ENCODE peak calls at places on chromosomes 5 and 9, in six cellular contexts. O, Q, D, E, X and Y are unnamed samples.
A peak's percentile ranks its signal among the peaks of the same experiment; 100 is the strongest.

GRCh38 chr5:76083555-76084495 is 642 bp downstream of the SV2C start:
- DNase-seq in O (peak; percentile 45), Q (peak; percentile 67), D (peak; percentile 2), E (no peak), X (peak; percentile 26), Y (no peak)

GRCh38 chr9:108897324-108898096 is 35.4 kb downstream of the ACTL7A start:
- DNase-seq in O (no peak), Q (no peak), D (no peak), E (no peak), X (no peak), Y (no peak)

GRCh38 chr9:131845286-131846011 is 105.6 kb upstream of the RAPGEF1 start:
- DNase-seq in O (peak; percentile 18), Q (no peak), D (no peak), E (no peak), X (no peak), Y (no peak)

GRCh38 chr5:149636861-149637246 is 55.6 kb downstream of the ARHGEF37 start:
- DNase-seq in O (no peak), Q (no peak), D (peak; percentile 61), E (peak; percentile 52), X (peak; percentile 74), Y (peak; percentile 56)

GRCh38 chr9:89952401-89952800 is 347.6 kb downstream of the GADD45G start:
- DNase-seq in O (no peak), Q (no peak), D (peak; percentile 57), E (no peak), X (no peak), Y (peak; percentile 19)

GRCh38 chr5:147996379-147996778 is 67.4 kb upstream of the SPINK5 start:
- DNase-seq in O (no peak), Q (no peak), D (no peak), E (no peak), X (no peak), Y (no peak)

GRCh38 chr5:30498972-30499371 is 694.5 kb upstream of the CDH6 start:
- DNase-seq in O (no peak), Q (no peak), D (no peak), E (no peak), X (no peak), Y (no peak)

GRCh38 chr9:100222674-100223073 is 123.6 kb downstream of the INVS start:
- DNase-seq in O (no peak), Q (no peak), D (peak; percentile 58), E (peak; percentile 55), X (no peak), Y (peak; percentile 17)

GRCh38 chr5:172276214-172276613 is 7.3 kb downstream of the UBTD2 start:
- DNase-seq in O (no peak), Q (no peak), D (peak; percentile 14), E (no peak), X (no peak), Y (peak; percentile 27)

GRCh38 chr5:82347213-82347947 is 69.2 kb upstream of the RPS23 start:
- DNase-seq in O (no peak), Q (no peak), D (peak; percentile 90), E (no peak), X (no peak), Y (no peak)

GRCh38 chr5:29370248-29370647 is 1823.2 kb upstream of the CDH6 start:
- DNase-seq in O (no peak), Q (no peak), D (no peak), E (no peak), X (no peak), Y (no peak)

GRCh38 chr9:137294684-137295312 is 7.3 kb downstream of the NRARP start:
- DNase-seq in O (no peak), Q (no peak), D (peak; percentile 35), E (no peak), X (no peak), Y (peak; percentile 37)

GRCh38 chr5:179274321-179275315 is 70.6 kb downstream of the ADAMTS2 start:
- DNase-seq in O (no peak), Q (peak; percentile 24), D (no peak), E (no peak), X (no peak), Y (no peak)

GRCh38 chr9:4339783-4340335 is 40.0 kb upstream of the GLIS3 start:
- DNase-seq in O (no peak), Q (no peak), D (no peak), E (no peak), X (no peak), Y (no peak)

GRCh38 chr9:83633260-83633659 is 10.3 kb downstream of the IDNK start:
- DNase-seq in O (no peak), Q (no peak), D (no peak), E (no peak), X (no peak), Y (no peak)

GRCh38 chr9:98037362-98037761 is 19.2 kb upstream of the NANS start:
- DNase-seq in O (no peak), Q (no peak), D (no peak), E (no peak), X (no peak), Y (no peak)

GRCh38 chr5:60482301-60482700 is 217.7 kb downstream of the DEPDC1B start:
- DNase-seq in O (no peak), Q (no peak), D (no peak), E (no peak), X (no peak), Y (no peak)

GRCh38 chr9:89679006-89679395 is 74.2 kb downstream of the GADD45G start:
- DNase-seq in O (no peak), Q (no peak), D (no peak), E (no peak), X (no peak), Y (no peak)

GRCh38 chr9:1869843-1870242 is 145.3 kb upstream of the SMARCA2 start:
- DNase-seq in O (peak; percentile 58), Q (no peak), D (no peak), E (peak; percentile 19), X (peak; percentile 30), Y (peak; percentile 11)

GRCh38 chr9:136726631-136727191 is 14.3 kb downstream of the DIPK1B start:
- DNase-seq in O (peak; percentile 42), Q (no peak), D (peak; percentile 8), E (no peak), X (peak; percentile 75), Y (peak; percentile 37)

GRCh38 chr9:129317179-129318011 is 139.3 kb upstream of the IER5L start:
- DNase-seq in O (no peak), Q (peak; percentile 62), D (no peak), E (no peak), X (no peak), Y (no peak)

GRCh38 chr9:87285183-87285582 is 212.5 kb upstream of the DAPK1 start:
- DNase-seq in O (no peak), Q (no peak), D (no peak), E (no peak), X (no peak), Y (no peak)

GRCh38 chr5:87048156-87048555 is 219.5 kb upstream of the RASA1 start:
- DNase-seq in O (no peak), Q (no peak), D (no peak), E (peak; percentile 16), X (no peak), Y (peak; percentile 4)

GRCh38 chr9:135310134-135310533 is 169.4 kb upstream of the PPP1R26 start:
- DNase-seq in O (no peak), Q (no peak), D (no peak), E (no peak), X (no peak), Y (no peak)

GRCh38 chr9:36118706-36119105 is 17.8 kb upstream of the GLIPR2 start:
- DNase-seq in O (no peak), Q (no peak), D (no peak), E (no peak), X (no peak), Y (no peak)

GRCh38 chr9:72579190-72579589 is 57.8 kb downstream of the TMC1 start:
- DNase-seq in O (no peak), Q (no peak), D (peak; percentile 60), E (no peak), X (no peak), Y (peak; percentile 90)

GRCh38 chr5:146561711-146562110 is 45.7 kb upstream of the GPR151 start:
- DNase-seq in O (no peak), Q (no peak), D (no peak), E (no peak), X (no peak), Y (no peak)

GRCh38 chr9:107286057-107286456 is 3.0 kb downstream of the RAD23B start:
- DNase-seq in O (no peak), Q (no peak), D (no peak), E (peak; percentile 56), X (no peak), Y (peak; percentile 46)

GRCh38 chr5:8953911-8954310 is 592.0 kb downstream of the SEMA5A start:
- DNase-seq in O (no peak), Q (no peak), D (no peak), E (no peak), X (no peak), Y (no peak)

GRCh38 chr9:71719585-71719984 is 48.7 kb downstream of the CEMIP2 start:
- DNase-seq in O (no peak), Q (no peak), D (peak; percentile 49), E (no peak), X (no peak), Y (peak; percentile 30)

GRCh38 chr9:121576281-121577075 is 75.0 kb upstream of the DAB2IP start:
- DNase-seq in O (no peak), Q (no peak), D (no peak), E (no peak), X (no peak), Y (no peak)

GRCh38 chr9:127166651-127167524 is 44.5 kb upstream of the ANGPTL2 start:
- DNase-seq in O (no peak), Q (peak; percentile 86), D (no peak), E (peak; percentile 70), X (no peak), Y (peak; percentile 75)

GRCh38 chr5:68137451-68138190 is 77.9 kb upstream of the PIK3R1 start:
- DNase-seq in O (no peak), Q (no peak), D (peak; percentile 68), E (no peak), X (no peak), Y (no peak)

GRCh38 chr9:75239176-75239575 is 150.9 kb downstream of the OSTF1 start:
- DNase-seq in O (no peak), Q (no peak), D (no peak), E (no peak), X (no peak), Y (peak; percentile 91)

GRCh38 chr5:178544166-178544834 is 45.9 kb downstream of the COL23A1 start:
- DNase-seq in O (no peak), Q (peak; percentile 56), D (no peak), E (no peak), X (no peak), Y (no peak)

GRCh38 chr5:119168401-119168800 is 97.5 kb downstream of the DMXL1 start:
- DNase-seq in O (no peak), Q (no peak), D (no peak), E (no peak), X (no peak), Y (no peak)

GRCh38 chr5:107542428-107542827 is 128.3 kb downstream of the EFNA5 start:
- DNase-seq in O (no peak), Q (no peak), D (peak; percentile 92), E (peak; percentile 91), X (no peak), Y (peak; percentile 90)

GRCh38 chr5:74164725-74165226 is 475.8 kb downstream of the ENC1 start:
- DNase-seq in O (no peak), Q (no peak), D (no peak), E (no peak), X (no peak), Y (no peak)